ENCODE peak calls at places on chromosomes 2 and 18, in nine cellular contexts. One of them, this sample, is unnamed.

GRCh38 chr2:101745711-101746694 is 48.5 kb downstream of the MAP4K4 start:
- DNase-seq in cardiac muscle cell: no peak
- DNase-seq in HL-60: no peak
- DNase-seq in IMR-90: peak
- DNase-seq in fibroblast of lung: peak
- DNase-seq in vagina: no peak
- DNase-seq in sigmoid colon: no peak
- DNase-seq in brain microvascular endothelial cell: peak
- DNase-seq in tibial nerve: no peak
- DNase-seq in this sample: no peak

GRCh38 chr18:27887287-27887686 is 289.6 kb downstream of the CDH2 start:
- DNase-seq in cardiac muscle cell: no peak
- DNase-seq in HL-60: no peak
- DNase-seq in IMR-90: no peak
- DNase-seq in fibroblast of lung: no peak
- DNase-seq in vagina: no peak
- DNase-seq in sigmoid colon: no peak
- DNase-seq in brain microvascular endothelial cell: no peak
- DNase-seq in tibial nerve: no peak
- DNase-seq in this sample: no peak

GRCh38 chr2:85011098-85011497 is 40.1 kb downstream of the KCMF1 start:
- DNase-seq in cardiac muscle cell: no peak
- DNase-seq in HL-60: no peak
- DNase-seq in IMR-90: no peak
- DNase-seq in fibroblast of lung: no peak
- DNase-seq in vagina: no peak
- DNase-seq in sigmoid colon: no peak
- DNase-seq in brain microvascular endothelial cell: no peak
- DNase-seq in tibial nerve: no peak
- DNase-seq in this sample: no peak

GRCh38 chr18:67553471-67553870 is 37.0 kb upstream of the DSEL start:
- DNase-seq in cardiac muscle cell: no peak
- DNase-seq in HL-60: no peak
- DNase-seq in IMR-90: peak
- DNase-seq in fibroblast of lung: no peak
- DNase-seq in vagina: no peak
- DNase-seq in sigmoid colon: no peak
- DNase-seq in brain microvascular endothelial cell: no peak
- DNase-seq in tibial nerve: no peak
- DNase-seq in this sample: no peak

GRCh38 chr2:165371356-165371755 is 98.1 kb upstream of the CSRNP3 start:
- DNase-seq in cardiac muscle cell: peak
- DNase-seq in HL-60: no peak
- DNase-seq in IMR-90: no peak
- DNase-seq in fibroblast of lung: no peak
- DNase-seq in vagina: no peak
- DNase-seq in sigmoid colon: no peak
- DNase-seq in brain microvascular endothelial cell: no peak
- DNase-seq in tibial nerve: no peak
- DNase-seq in this sample: no peak

GRCh38 chr2:31275976-31276375 is 42.0 kb downstream of the EHD3 start:
- DNase-seq in cardiac muscle cell: no peak
- DNase-seq in HL-60: no peak
- DNase-seq in IMR-90: no peak
- DNase-seq in fibroblast of lung: no peak
- DNase-seq in vagina: no peak
- DNase-seq in sigmoid colon: no peak
- DNase-seq in brain microvascular endothelial cell: no peak
- DNase-seq in tibial nerve: no peak
- DNase-seq in this sample: no peak

GRCh38 chr2:217837001-217837491 is 165.7 kb downstream of the TNS1 start:
- DNase-seq in cardiac muscle cell: no peak
- DNase-seq in HL-60: no peak
- DNase-seq in IMR-90: no peak
- DNase-seq in fibroblast of lung: peak
- DNase-seq in vagina: no peak
- DNase-seq in sigmoid colon: peak
- DNase-seq in brain microvascular endothelial cell: no peak
- DNase-seq in tibial nerve: peak
- DNase-seq in this sample: no peak

GRCh38 chr2:195486987-195487644 is 169.9 kb upstream of the SLC39A10 start:
- DNase-seq in cardiac muscle cell: peak
- DNase-seq in HL-60: peak
- DNase-seq in IMR-90: peak
- DNase-seq in fibroblast of lung: peak
- DNase-seq in vagina: no peak
- DNase-seq in sigmoid colon: no peak
- DNase-seq in brain microvascular endothelial cell: peak
- DNase-seq in tibial nerve: no peak
- DNase-seq in this sample: peak

GRCh38 chr2:237223208-237223861 is 137.6 kb downstream of the COPS8 start:
- DNase-seq in cardiac muscle cell: no peak
- DNase-seq in HL-60: no peak
- DNase-seq in IMR-90: peak
- DNase-seq in fibroblast of lung: peak
- DNase-seq in vagina: peak
- DNase-seq in sigmoid colon: no peak
- DNase-seq in brain microvascular endothelial cell: peak
- DNase-seq in tibial nerve: peak
- DNase-seq in this sample: no peak

GRCh38 chr18:61159246-61159645 is 174.0 kb upstream of the CDH20 start:
- DNase-seq in cardiac muscle cell: no peak
- DNase-seq in HL-60: no peak
- DNase-seq in IMR-90: no peak
- DNase-seq in fibroblast of lung: no peak
- DNase-seq in vagina: no peak
- DNase-seq in sigmoid colon: no peak
- DNase-seq in brain microvascular endothelial cell: no peak
- DNase-seq in tibial nerve: no peak
- DNase-seq in this sample: no peak

GRCh38 chr2:230927711-230928341 is 2.8 kb upstream of the GPR55 start:
- DNase-seq in cardiac muscle cell: no peak
- DNase-seq in HL-60: no peak
- DNase-seq in IMR-90: no peak
- DNase-seq in fibroblast of lung: no peak
- DNase-seq in vagina: no peak
- DNase-seq in sigmoid colon: peak
- DNase-seq in brain microvascular endothelial cell: no peak
- DNase-seq in tibial nerve: no peak
- DNase-seq in this sample: no peak

GRCh38 chr2:241381872-241382271 is 25.8 kb downstream of the FARP2 start:
- DNase-seq in cardiac muscle cell: no peak
- DNase-seq in HL-60: no peak
- DNase-seq in IMR-90: no peak
- DNase-seq in fibroblast of lung: no peak
- DNase-seq in vagina: no peak
- DNase-seq in sigmoid colon: no peak
- DNase-seq in brain microvascular endothelial cell: no peak
- DNase-seq in tibial nerve: no peak
- DNase-seq in this sample: no peak

GRCh38 chr2:233976690-233977294 is 59.6 kb downstream of the TRPM8 start:
- DNase-seq in cardiac muscle cell: peak
- DNase-seq in HL-60: peak
- DNase-seq in IMR-90: peak
- DNase-seq in fibroblast of lung: peak
- DNase-seq in vagina: no peak
- DNase-seq in sigmoid colon: no peak
- DNase-seq in brain microvascular endothelial cell: peak
- DNase-seq in tibial nerve: no peak
- DNase-seq in this sample: no peak

GRCh38 chr18:31039426-31039825 is 3.1 kb downstream of the DSC3 start:
- DNase-seq in cardiac muscle cell: no peak
- DNase-seq in HL-60: no peak
- DNase-seq in IMR-90: no peak
- DNase-seq in fibroblast of lung: no peak
- DNase-seq in vagina: no peak
- DNase-seq in sigmoid colon: no peak
- DNase-seq in brain microvascular endothelial cell: no peak
- DNase-seq in tibial nerve: no peak
- DNase-seq in this sample: no peak

GRCh38 chr2:38572167-38572566 is 30.6 kb downstream of the HNRNPLL start:
- DNase-seq in cardiac muscle cell: no peak
- DNase-seq in HL-60: peak
- DNase-seq in IMR-90: peak
- DNase-seq in fibroblast of lung: peak
- DNase-seq in vagina: no peak
- DNase-seq in sigmoid colon: no peak
- DNase-seq in brain microvascular endothelial cell: peak
- DNase-seq in tibial nerve: no peak
- DNase-seq in this sample: no peak

GRCh38 chr2:184178229-184178628 is 420.1 kb upstream of the ZNF804A start:
- DNase-seq in cardiac muscle cell: no peak
- DNase-seq in HL-60: no peak
- DNase-seq in IMR-90: no peak
- DNase-seq in fibroblast of lung: no peak
- DNase-seq in vagina: no peak
- DNase-seq in sigmoid colon: no peak
- DNase-seq in brain microvascular endothelial cell: no peak
- DNase-seq in tibial nerve: no peak
- DNase-seq in this sample: no peak

GRCh38 chr2:36753706-36754221 is 57.3 kb downstream of the VIT start:
- DNase-seq in cardiac muscle cell: no peak
- DNase-seq in HL-60: no peak
- DNase-seq in IMR-90: no peak
- DNase-seq in fibroblast of lung: no peak
- DNase-seq in vagina: no peak
- DNase-seq in sigmoid colon: no peak
- DNase-seq in brain microvascular endothelial cell: no peak
- DNase-seq in tibial nerve: no peak
- DNase-seq in this sample: no peak

GRCh38 chr2:174846941-174847938 is 83.0 kb upstream of the CHRNA1 start:
- DNase-seq in cardiac muscle cell: peak
- DNase-seq in HL-60: no peak
- DNase-seq in IMR-90: peak
- DNase-seq in fibroblast of lung: peak
- DNase-seq in vagina: no peak
- DNase-seq in sigmoid colon: no peak
- DNase-seq in brain microvascular endothelial cell: peak
- DNase-seq in tibial nerve: no peak
- DNase-seq in this sample: no peak

GRCh38 chr2:28567076-28567471 is 71.2 kb downstream of the PLB1 start:
- DNase-seq in cardiac muscle cell: no peak
- DNase-seq in HL-60: no peak
- DNase-seq in IMR-90: no peak
- DNase-seq in fibroblast of lung: no peak
- DNase-seq in vagina: no peak
- DNase-seq in sigmoid colon: peak
- DNase-seq in brain microvascular endothelial cell: no peak
- DNase-seq in tibial nerve: no peak
- DNase-seq in this sample: no peak
- TF ChIP-seq CTCF in cardiac muscle cell: no peak
- TF ChIP-seq CTCF in HL-60: no peak
- TF ChIP-seq CTCF in IMR-90: no peak
- TF ChIP-seq CTCF in fibroblast of lung: no peak
- TF ChIP-seq CTCF in vagina: no peak
- TF ChIP-seq CTCF in sigmoid colon: peak
- TF ChIP-seq CTCF in brain microvascular endothelial cell: no peak
- TF ChIP-seq CTCF in tibial nerve: no peak
- TF ChIP-seq CTCF in this sample: peak

GRCh38 chr2:160019374-160020098 is 42.9 kb downstream of the PLA2R1 start:
- DNase-seq in cardiac muscle cell: no peak
- DNase-seq in HL-60: no peak
- DNase-seq in IMR-90: no peak
- DNase-seq in fibroblast of lung: no peak
- DNase-seq in vagina: no peak
- DNase-seq in sigmoid colon: no peak
- DNase-seq in brain microvascular endothelial cell: no peak
- DNase-seq in tibial nerve: no peak
- DNase-seq in this sample: no peak

GRCh38 chr2:160022162-160022561 is 40.3 kb downstream of the PLA2R1 start:
- DNase-seq in cardiac muscle cell: no peak
- DNase-seq in HL-60: no peak
- DNase-seq in IMR-90: no peak
- DNase-seq in fibroblast of lung: peak
- DNase-seq in vagina: no peak
- DNase-seq in sigmoid colon: no peak
- DNase-seq in brain microvascular endothelial cell: no peak
- DNase-seq in tibial nerve: no peak
- DNase-seq in this sample: no peak
- TF ChIP-seq CTCF in cardiac muscle cell: peak
- TF ChIP-seq CTCF in HL-60: no peak
- TF ChIP-seq CTCF in IMR-90: peak
- TF ChIP-seq CTCF in fibroblast of lung: no peak
- TF ChIP-seq CTCF in vagina: no peak
- TF ChIP-seq CTCF in sigmoid colon: no peak
- TF ChIP-seq CTCF in brain microvascular endothelial cell: no peak
- TF ChIP-seq CTCF in tibial nerve: no peak
- TF ChIP-seq CTCF in this sample: peak

GRCh38 chr18:6482198-6482977 is 67.7 kb upstream of the L3MBTL4 start:
- DNase-seq in cardiac muscle cell: peak
- DNase-seq in HL-60: no peak
- DNase-seq in IMR-90: peak
- DNase-seq in fibroblast of lung: peak
- DNase-seq in vagina: no peak
- DNase-seq in sigmoid colon: peak
- DNase-seq in brain microvascular endothelial cell: peak
- DNase-seq in tibial nerve: peak
- DNase-seq in this sample: no peak
- TF ChIP-seq CTCF in cardiac muscle cell: peak
- TF ChIP-seq CTCF in HL-60: no peak
- TF ChIP-seq CTCF in IMR-90: peak
- TF ChIP-seq CTCF in fibroblast of lung: peak
- TF ChIP-seq CTCF in vagina: peak
- TF ChIP-seq CTCF in sigmoid colon: peak
- TF ChIP-seq CTCF in brain microvascular endothelial cell: peak
- TF ChIP-seq CTCF in tibial nerve: peak
- TF ChIP-seq CTCF in this sample: peak

DNA sequence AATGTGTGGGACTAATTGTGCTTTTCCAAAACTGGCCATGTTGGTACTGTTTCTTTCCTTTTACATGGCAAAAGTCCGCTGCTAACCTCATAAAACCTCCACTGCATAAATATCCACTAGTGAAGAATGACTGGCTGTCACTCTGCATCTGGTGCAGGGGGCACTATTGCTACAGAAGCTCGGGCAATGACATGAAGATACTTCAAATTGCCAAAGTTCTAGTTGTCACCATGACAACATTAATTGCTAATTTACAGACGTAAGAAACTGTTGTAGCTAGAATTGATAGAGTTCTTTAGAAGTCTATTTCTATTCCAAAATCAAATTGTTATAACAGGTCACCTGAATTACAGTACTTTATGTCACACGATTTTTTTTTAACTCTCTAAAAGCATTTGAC is 861 bp downstream of the CFAP210 start:
- DNase-seq in cardiac muscle cell: no peak
- DNase-seq in HL-60: peak
- DNase-seq in IMR-90: no peak
- DNase-seq in fibroblast of lung: no peak
- DNase-seq in vagina: no peak
- DNase-seq in sigmoid colon: no peak
- DNase-seq in brain microvascular endothelial cell: no peak
- DNase-seq in tibial nerve: no peak
- DNase-seq in this sample: no peak
- TF ChIP-seq CTCF in cardiac muscle cell: peak
- TF ChIP-seq CTCF in HL-60: no peak
- TF ChIP-seq CTCF in IMR-90: no peak
- TF ChIP-seq CTCF in fibroblast of lung: peak
- TF ChIP-seq CTCF in vagina: no peak
- TF ChIP-seq CTCF in sigmoid colon: no peak
- TF ChIP-seq CTCF in brain microvascular endothelial cell: peak
- TF ChIP-seq CTCF in tibial nerve: no peak
- TF ChIP-seq CTCF in this sample: no peak